ENCODE peak calls at places on chromosomes 4 and X, in seven cellular contexts. P is EL, I is AG10803, H is uterus, R is dorsolateral prefrontal cortex, T is 8988T, Y is anterior cingulate cortex. C is an unnamed sample.

GRCh38 chr4:89598602-89599001 is 238.4 kb downstream of the SNCA start:
- DNase-seq in P (no peak), I (no peak), H (no peak), R (no peak), T (no peak), Y (no peak), C (no peak)

GRCh38 chr4:78168029-78168428 is 110.9 kb downstream of the FRAS1 start:
- DNase-seq in P (no peak), I (no peak), H (no peak), R (no peak), T (no peak), Y (no peak), C (no peak)

GRCh38 chrX:153405426-153405825 is 4.3 kb upstream of the PNMA6E start:
- DNase-seq in P (no peak), I (no peak), H (no peak), R (peak; percentile 22), T (peak; percentile 3), Y (no peak), C (no peak)

GRCh38 chrX:153880440-153880815 is 5.5 kb downstream of the L1CAM start:
- DNase-seq in P (no peak), I (no peak), H (no peak), R (no peak), T (no peak), Y (no peak), C (no peak)

GRCh38 chr4:182906786-182907185 is 10.4 kb downstream of the DCTD start:
- DNase-seq in P (no peak), I (no peak), H (no peak), R (no peak), T (no peak), Y (no peak), C (no peak)

GRCh38 chrX:113399501-113400192 is 559.0 kb upstream of the AMOT start:
- DNase-seq in P (peak; percentile 6), I (peak; percentile 33), H (no peak), R (no peak), T (no peak), Y (no peak), C (no peak)

GRCh38 chr4:53614616-53615015 is 23.3 kb upstream of the LNX1 start:
- DNase-seq in P (no peak), I (no peak), H (no peak), R (no peak), T (no peak), Y (no peak), C (no peak)

GRCh38 chr4:37666625-37667071 is 19.5 kb downstream of the RELL1 start:
- DNase-seq in P (peak; percentile 91), I (peak; percentile 78), H (peak; percentile 41), R (no peak), T (peak; percentile 65), Y (no peak), C (no peak)

GRCh38 chr4:27692098-27692679 is 831.5 kb downstream of the STIM2 start:
- DNase-seq in P (peak; percentile 74), I (peak; percentile 3), H (no peak), R (no peak), T (no peak), Y (no peak), C (peak; percentile 17)

GRCh38 chr4:73998040-73999011 is at the start of gene CXCL5:
- DNase-seq in P (peak; percentile 59), I (peak; percentile 37), H (no peak), R (no peak), T (no peak), Y (peak; percentile 25), C (no peak)

GRCh38 chr4:87939978-87940690 is 35.4 kb upstream of the SPP1 start:
- DNase-seq in P (no peak), I (peak; percentile 68), H (no peak), R (no peak), T (no peak), Y (no peak), C (no peak)

GRCh38 chr4:22848332-22848731 is 155.6 kb downstream of the GBA3 start:
- DNase-seq in P (no peak), I (no peak), H (no peak), R (no peak), T (no peak), Y (no peak), C (no peak)

GRCh38 chr4:168784786-168785461 is 225.1 kb downstream of the CBR4 start:
- DNase-seq in P (no peak), I (peak; percentile 22), H (no peak), R (no peak), T (no peak), Y (no peak), C (no peak)

GRCh38 chr4:184583738-184584502 is 65.3 kb downstream of the CASP3 start:
- DNase-seq in P (no peak), I (no peak), H (no peak), R (no peak), T (no peak), Y (no peak), C (no peak)

GRCh38 chr4:173493041-173493440 is 37.0 kb downstream of the HAND2 start:
- DNase-seq in P (no peak), I (no peak), H (no peak), R (no peak), T (no peak), Y (no peak), C (no peak)

GRCh38 chrX:134542485-134542884 is 82.5 kb downstream of the HPRT1 start:
- DNase-seq in P (peak; percentile 68), I (peak; percentile 83), H (no peak), R (no peak), T (no peak), Y (no peak), C (no peak)

GRCh38 chrX:119708936-119709335 is 16.0 kb upstream of the SEPTIN6 start:
- DNase-seq in P (peak; percentile 17), I (peak; percentile 70), H (no peak), R (no peak), T (no peak), Y (no peak), C (no peak)

GRCh38 chr4:24475756-24476155 is 108.6 kb downstream of the DHX15 start:
- DNase-seq in P (no peak), I (no peak), H (no peak), R (no peak), T (no peak), Y (no peak), C (no peak)

GRCh38 chrX:115177941-115178340 is 11.3 kb upstream of the RBMXL3 start:
- DNase-seq in P (no peak), I (no peak), H (no peak), R (no peak), T (no peak), Y (no peak), C (no peak)

GRCh38 chrX:147550217-147550616 is 361.5 kb upstream of the FMR1 start:
- DNase-seq in P (no peak), I (no peak), H (no peak), R (no peak), T (no peak), Y (peak; percentile 2), C (no peak)

GRCh38 chrX:25198253-25198652 is 182.5 kb upstream of the ARX start:
- DNase-seq in P (no peak), I (no peak), H (no peak), R (no peak), T (no peak), Y (no peak), C (no peak)

GRCh38 chrX:3178329-3178728 is 137.1 kb downstream of the ARSF start:
- DNase-seq in P (peak; percentile 15), I (no peak), H (no peak), R (no peak), T (no peak), Y (no peak), C (no peak)

GRCh38 chr4:2902126-2902525 is 58.5 kb downstream of the ADD1 start:
- DNase-seq in P (no peak), I (no peak), H (no peak), R (no peak), T (no peak), Y (no peak), C (no peak)

GRCh38 chr4:32022071-32022470 is 1301.9 kb downstream of the PCDH7 start:
- DNase-seq in P (no peak), I (peak; percentile 1), H (no peak), R (no peak), T (no peak), Y (no peak), C (no peak)

GRCh38 chrX:56790778-56791177 is 61.7 kb downstream of the NBDY start:
- DNase-seq in P (no peak), I (no peak), H (no peak), R (no peak), T (no peak), Y (no peak), C (no peak)

GRCh38 chr4:79865253-79865652 is 207.8 kb downstream of the ANTXR2 start:
- DNase-seq in P (peak; percentile 42), I (peak; percentile 53), H (no peak), R (no peak), T (no peak), Y (no peak), C (no peak)

GRCh38 chr4:139600662-139601061 is 44.6 kb upstream of the SETD7 start:
- DNase-seq in P (no peak), I (no peak), H (no peak), R (no peak), T (no peak), Y (no peak), C (no peak)

GRCh38 chr4:168540086-168540864 is 43.4 kb downstream of the PALLD start:
- DNase-seq in P (peak; percentile 85), I (peak; percentile 69), H (no peak), R (no peak), T (no peak), Y (no peak), C (no peak)

GRCh38 chrX:6021316-6022091 is 207.2 kb downstream of the NLGN4X start:
- DNase-seq in P (no peak), I (peak; percentile 0), H (no peak), R (no peak), T (no peak), Y (peak; percentile 9), C (no peak)

GRCh38 chrX:103533428-103534216 is 14.3 kb upstream of the RAB40A start:
- DNase-seq in P (peak; percentile 62), I (peak; percentile 63), H (peak; percentile 82), R (peak; percentile 64), T (no peak), Y (peak; percentile 50), C (peak; percentile 60)

GRCh38 chr4:42816864-42817263 is 75.6 kb upstream of the GRXCR1 start:
- DNase-seq in P (no peak), I (no peak), H (no peak), R (no peak), T (no peak), Y (no peak), C (no peak)